ENCODE peak calls at places on chromosomes 4 and X, in seven cellular contexts. Q, E, O, T, U, R and H are unnamed samples.

GRCh38 chr4:120228086-120228485 is 161.4 kb upstream of the MAD2L1 start:
- DNase-seq in U (no peak), O (no peak), E (no peak), Q (no peak), T (no peak), R (no peak), H (no peak)

GRCh38 chr4:79255793-79256192 is 70.1 kb downstream of the NAA11 start:
- DNase-seq in R (no peak), Q (no peak), T (no peak), U (no peak), O (no peak), E (no peak), H (no peak)

GRCh38 chr4:31979988-31980387 is 1259.8 kb downstream of the PCDH7 start:
- DNase-seq in Q (no peak), O (no peak), T (no peak), R (no peak), E (no peak), U (no peak), H (no peak)

GRCh38 chr4:174713821-174714220 is 115.2 kb downstream of the GLRA3 start:
- DNase-seq in Q (no peak), R (no peak), E (no peak), T (no peak), U (no peak), O (no peak), H (no peak)

GRCh38 chrX:44742480-44743155 is 101.2 kb upstream of the DUSP21 start:
- DNase-seq in U (no peak), R (no peak), E (no peak), O (no peak), T (no peak), Q (no peak), H (no peak)

GRCh38 chr4:57119054-57119651 is 9.0 kb upstream of the IGFBP7 start:
- DNase-seq in O (peak), T (no peak), Q (no peak), E (no peak), R (peak), U (no peak), H (peak)

GRCh38 chr4:41963105-41963504 is 18.5 kb upstream of the DCAF4L1 start:
- DNase-seq in U (no peak), O (no peak), Q (peak), R (no peak), E (no peak), T (no peak), H (no peak)

GRCh38 chrX:136708348-136708747 is 60.4 kb downstream of the CD40LG start:
- DNase-seq in Q (no peak), R (no peak), O (peak), U (no peak), T (no peak), E (no peak), H (no peak)

GRCh38 chr4:177283167-177283566 is 26.5 kb upstream of the NEIL3 start:
- DNase-seq in Q (no peak), T (no peak), R (peak), U (no peak), E (no peak), O (no peak), H (no peak)

GRCh38 chr4:39655866-39656265 is 17.2 kb upstream of the SMIM14 start:
- DNase-seq in Q (no peak), O (peak), U (no peak), T (no peak), R (no peak), E (no peak), H (no peak)

GRCh38 chr4:137923494-137923893 is 318.7 kb downstream of the SLC7A11 start:
- DNase-seq in E (no peak), T (no peak), R (no peak), U (no peak), Q (no peak), O (no peak), H (no peak)